ENCODE peak calls at places on chromosome 21, in ten cellular contexts. I is cardiac muscle cell; G is naive thymus-derived CD4-positive, alpha-beta T cell; S is stimulated activated effector memory CD8-positive, alpha-beta T cell treated with anti-CD3 and anti-CD28 coated beads, Interleukin-12 subunit alpha, Interleukin-12 subunit beta, amount 100 ng/mL, for 72 hours; P is substantia nigra; F is EH; W is IMR-90; D is fibroblast of lung; A is stimulated activated CD4-positive, alpha-beta T cell treated with anti-CD3 and anti-CD28 coated beads, Interleukin-4, amount 100 ng/mL, for 1 hour; H is activated naive CD4-positive, alpha-beta T cell treated with anti-CD3 and anti-CD28 coated beads, Interleukin-2, amount 50 U/mL, for 16 hours. Q is an unnamed sample.

GRCh38 chr21:43731891-43732711 is 13.2 kb downstream of the PDXK start:
- DNase-seq in I (peak; percentile 78), G (no peak), S (no peak), P (peak; percentile 51), F (no peak), W (no peak), D (peak; percentile 66), A (no peak), H (no peak), Q (no peak)

GRCh38 chr21:35350965-35351364 is 301.9 kb upstream of the RUNX1 start:
- DNase-seq in I (no peak), G (no peak), S (no peak), P (no peak), F (peak; percentile 30), W (peak; percentile 41), D (no peak), A (no peak), H (no peak), Q (no peak)

GRCh38 chr21:36959020-36959835 is 7.2 kb downstream of the HLCS start:
- DNase-seq in I (no peak), G (no peak), S (no peak), P (no peak), F (no peak), W (no peak), D (no peak), A (no peak), H (no peak), Q (peak; percentile 17)

GRCh38 chr21:42258885-42259407 is 40.0 kb downstream of the ABCG1 start:
- DNase-seq in I (no peak), G (no peak), S (no peak), P (peak; percentile 66), F (no peak), W (no peak), D (no peak), A (no peak), H (no peak), Q (no peak)

GRCh38 chr21:27571706-27572105 is 604.8 kb upstream of the ADAMTS5 start:
- DNase-seq in I (no peak), G (no peak), S (no peak), P (no peak), F (peak; percentile 90), W (peak; percentile 81), D (peak; percentile 28), A (no peak), H (no peak), Q (no peak)

GRCh38 chr21:35048183-35048601 is 910 bp downstream of the RUNX1 start:
- DNase-seq in I (no peak), G (no peak), S (no peak), P (no peak), F (peak; percentile 77), W (no peak), D (no peak), A (peak; percentile 40), H (peak; percentile 43), Q (no peak)

GRCh38 chr21:32368386-32368785 is 24.4 kb downstream of the URB1 start:
- DNase-seq in I (no peak), G (no peak), S (no peak), P (no peak), F (no peak), W (peak; percentile 66), D (peak; percentile 56), A (no peak), H (no peak), Q (no peak)

GRCh38 chr21:34808569-34809204 is 139.9 kb downstream of the CLIC6 start:
- DNase-seq in I (peak; percentile 62), G (no peak), S (no peak), P (no peak), F (peak; percentile 86), W (peak; percentile 88), D (peak; percentile 91), A (no peak), H (no peak), Q (no peak)

GRCh38 chr21:36863260-36863659 is 103.2 kb downstream of the HLCS start:
- DNase-seq in I (no peak), G (no peak), S (no peak), P (no peak), F (no peak), W (no peak), D (no peak), A (no peak), H (no peak), Q (peak; percentile 15)

GRCh38 chr21:34795152-34796141 is 126.7 kb downstream of the CLIC6 start:
- DNase-seq in I (peak; percentile 67), G (no peak), S (no peak), P (no peak), F (peak; percentile 79), W (peak; percentile 77), D (peak; percentile 77), A (no peak), H (no peak), Q (no peak)

GRCh38 chr21:32382108-32382601 is 10.7 kb downstream of the URB1 start:
- DNase-seq in I (no peak), G (no peak), S (no peak), P (no peak), F (peak; percentile 85), W (peak; percentile 36), D (no peak), A (no peak), H (no peak), Q (no peak)

GRCh38 chr21:33035147-33035546 is 9.4 kb downstream of the OLIG2 start:
- DNase-seq in I (no peak), G (no peak), S (no peak), P (no peak), F (no peak), W (no peak), D (no peak), A (no peak), H (no peak), Q (no peak)

GRCh38 chr21:38712076-38712475 is 93.7 kb upstream of the ETS2 start:
- DNase-seq in I (peak; percentile 64), G (no peak), S (no peak), P (no peak), F (peak; percentile 57), W (peak; percentile 27), D (peak; percentile 41), A (no peak), H (no peak), Q (peak; percentile 8)